ENCODE peak calls at places on chromosomes 6 and 20, in ten cellular contexts. M is HCT116, C is stomach, B is HepG2, Y is spleen, P is endothelial cell of umbilical vein, R is GM23338, S is prostate gland, O is upper lobe of left lung, W is SK-N-SH. H is an unnamed sample. For H3K4me1, the result is how much of the 10 kb centered on the place peaks cover.

GRCh38 chr6:138972226-138972665 is 15.8 kb downstream of the REPS1 start:
- DNase-seq in Y (no peak), R (no peak), O (no peak), M (no peak), S (no peak), B (no peak), C (no peak), P (peak), W (peak), H (no peak)

GRCh38 chr6:136403166-136403980 is 113.7 kb upstream of the BCLAF1 start:
- DNase-seq in O (no peak), B (no peak), S (no peak), M (peak), C (no peak), Y (no peak), P (peak), R (no peak), W (no peak), H (no peak)

GRCh38 chr6:84459401-84459800 is 232.0 kb upstream of the CEP162 start:
- DNase-seq in Y (no peak), W (no peak), P (no peak), R (no peak), O (no peak), S (no peak), C (no peak), M (no peak), B (no peak), H (no peak)

GRCh38 chr6:41452763-41453162 is 93.4 kb upstream of the FOXP4 start:
- DNase-seq in S (no peak), R (no peak), O (no peak), Y (peak), B (no peak), M (no peak), W (no peak), C (no peak), P (no peak), H (no peak)

GRCh38 chr20:33437141-33437911 is 6.2 kb downstream of the SNTA1 start:
- DNase-seq in Y (no peak), C (no peak), R (no peak), W (no peak), S (no peak), M (no peak), P (no peak), O (no peak), B (no peak), H (no peak)

GRCh38 chr6:12709556-12709955 is 7.0 kb upstream of the PHACTR1 start:
- DNase-seq in C (no peak), M (no peak), O (no peak), P (no peak), R (no peak), B (no peak), S (no peak), Y (no peak), W (no peak), H (no peak)

GRCh38 chr20:11675920-11676617 is 241.6 kb upstream of the BTBD3 start:
- DNase-seq in W (no peak), B (no peak), Y (no peak), R (no peak), S (no peak), C (no peak), P (no peak), M (no peak), O (peak), H (no peak)

GRCh38 chr6:139577124-139577800 is 202.8 kb upstream of the CITED2 start:
- DNase-seq in O (no peak), B (no peak), R (no peak), C (no peak), P (no peak), M (no peak), S (peak), Y (no peak), W (no peak), H (no peak)

GRCh38 chr6:45930419-45931059 is 85.1 kb downstream of the CLIC5 start:
- DNase-seq in B (peak), O (no peak), P (peak), M (peak), R (peak), W (peak), C (peak), Y (peak), S (peak), H (no peak)

GRCh38 chr6:111096246-111096645 is 8.9 kb downstream of the SLC16A10 start:
- DNase-seq in S (peak), P (no peak), R (no peak), M (no peak), O (no peak), C (peak), B (no peak), Y (no peak), W (no peak), H (no peak)

GRCh38 chr20:37330316-37330715 is 15.6 kb upstream of the SRC start:
- DNase-seq in M (no peak), C (no peak), O (no peak), Y (peak), P (no peak), W (no peak), R (no peak), B (no peak), S (no peak), H (no peak)

GRCh38 chr6:20946037-20946436 is 411.8 kb downstream of the CDKAL1 start:
- DNase-seq in M (no peak), W (no peak), Y (no peak), S (no peak), O (no peak), C (no peak), R (peak), P (no peak), B (peak), H (no peak)

GRCh38 chr6:43978473-43979360 is 148.5 kb downstream of the MRPL14 start:
- DNase-seq in P (no peak), O (no peak), S (no peak), R (no peak), C (no peak), M (no peak), B (no peak), W (no peak), Y (no peak), H (peak)

GRCh38 chr6:131803007-131803769 is 4.6 kb upstream of the ENPP1 start:
- DNase-seq in M (no peak), B (no peak), O (no peak), C (no peak), Y (no peak), S (no peak), P (no peak), W (no peak), R (no peak), H (no peak)

GRCh38 chr6:133435065-133435728 is 194.0 kb downstream of the EYA4 start:
- DNase-seq in W (no peak), C (no peak), S (no peak), O (no peak), R (no peak), P (no peak), Y (no peak), B (no peak), M (no peak), H (no peak)

GRCh38 chr6:80769101-80769500 is 662.6 kb downstream of the BCKDHB start:
- DNase-seq in S (no peak), B (no peak), C (no peak), P (no peak), W (no peak), Y (no peak), R (no peak), M (no peak), O (no peak), H (no peak)

DNA sequence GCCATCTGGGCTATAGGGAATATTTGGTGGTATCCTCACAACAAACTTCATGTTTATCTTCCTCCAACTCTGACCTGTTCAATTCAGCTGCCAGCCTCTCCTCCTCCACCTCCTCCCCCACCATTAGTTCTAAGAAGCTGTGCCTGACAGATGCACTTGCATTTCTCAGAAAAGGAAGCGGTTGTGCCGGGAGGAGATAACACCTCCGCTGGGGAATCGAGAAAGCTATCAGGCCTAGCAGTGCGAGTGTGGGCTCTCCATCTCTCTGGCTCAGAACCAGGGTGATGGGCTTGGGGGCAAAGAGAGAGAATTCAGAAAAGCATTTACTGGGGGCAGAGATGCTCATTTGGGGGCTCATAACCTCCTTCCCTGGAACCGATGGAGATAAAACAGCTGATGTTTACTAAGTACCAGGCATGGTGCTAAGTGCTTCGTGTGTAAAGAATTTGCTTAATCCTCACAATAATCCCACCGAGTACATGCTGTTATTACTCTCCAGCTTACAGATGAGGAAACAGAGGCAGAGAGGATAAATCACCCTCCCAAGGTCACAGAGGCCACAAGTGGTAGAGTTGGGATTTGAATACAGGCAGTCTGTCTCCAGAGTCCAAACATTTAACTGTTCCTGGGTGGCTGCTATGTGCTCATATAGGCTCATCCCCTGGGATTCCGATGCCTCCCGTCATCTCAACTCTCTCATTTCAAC is 38.3 kb downstream of the COX4I2 start:
- DNase-seq in B (no peak), O (no peak), Y (peak), W (no peak), M (no peak), C (no peak), R (no peak), S (no peak), P (peak), H (no peak)
- H3K4me1 ChIP-seq in B (half or more), O (half or more), Y (half or more), W (half or more), M (half or more), C (half or more), R (under half), S (under half), P (half or more), H (half or more)

DNA sequence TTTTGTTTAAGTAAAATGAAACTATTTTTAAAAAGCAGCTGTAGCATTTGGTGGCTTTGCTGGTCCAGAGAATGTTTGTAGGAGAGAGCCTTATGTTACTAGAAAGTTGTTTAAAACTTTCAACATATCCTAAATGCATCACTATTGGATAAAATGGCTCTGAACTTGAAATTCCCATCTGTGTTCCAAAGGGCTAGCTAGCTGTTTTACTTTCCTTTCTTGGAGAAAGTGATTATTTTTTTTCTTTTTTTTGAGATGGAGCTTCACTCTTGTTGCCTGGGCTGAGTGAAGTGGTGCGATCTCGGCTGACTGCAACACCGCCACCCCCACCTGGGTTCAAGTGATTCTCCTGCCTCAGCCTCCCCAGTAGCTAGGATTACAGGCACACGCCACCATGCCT is 2.5 kb downstream of the SYNJ2 start:
- DNase-seq in P (no peak), W (no peak), B (no peak), R (no peak), O (no peak), Y (no peak), M (no peak), C (no peak), S (no peak), H (no peak)
- TF ChIP-seq POLR2AphosphoS5 in P (no peak), W (no peak), B (no peak), R (no peak), O (no peak), Y (no peak), M (no peak), C (no peak), S (no peak), H (no peak)

GRCh38 chr6:4941782-4942672 is 61.8 kb downstream of the RPP40 start:
- DNase-seq in C (no peak), Y (no peak), S (no peak), O (no peak), B (peak), W (no peak), R (no peak), P (peak), M (peak), H (no peak)
- H3K4me3 ChIP-seq in C (no peak), Y (no peak), S (no peak), O (no peak), B (no peak), W (no peak), R (no peak), P (no peak), M (no peak), H (no peak)

DNA sequence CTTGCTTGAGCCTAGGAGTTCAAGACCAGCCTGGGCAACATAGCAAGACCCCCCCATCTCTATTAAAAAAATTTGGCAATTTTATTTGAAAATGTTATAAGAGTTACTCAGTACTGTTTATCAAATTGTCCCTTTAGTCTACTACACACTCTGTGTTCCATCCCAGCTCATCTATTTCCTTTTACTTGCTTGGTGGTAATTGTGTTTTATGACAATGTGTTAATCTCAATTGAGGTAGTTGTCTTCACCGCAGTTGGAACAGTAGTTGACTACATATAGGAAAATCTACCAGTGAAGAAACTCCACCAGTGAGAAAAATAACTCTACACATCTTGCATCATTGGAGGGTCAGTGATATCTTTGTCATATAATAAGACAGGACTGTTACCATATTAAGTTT is 8.0 kb downstream of the NCOA3 start:
- DNase-seq in Y (no peak), M (no peak), R (no peak), B (no peak), O (no peak), P (no peak), S (no peak), C (no peak), W (no peak), H (no peak)
- H3K4me1 ChIP-seq in Y (under half), M (under half), R (under half), B (half or more), O (under half), P (under half), S (under half), C (under half), W (under half), H (under half)

GRCh38 chr6:152587473-152587872 is 49.7 kb downstream of the SYNE1 start:
- DNase-seq in B (no peak), Y (no peak), M (no peak), R (no peak), W (no peak), C (no peak), S (no peak), P (no peak), O (no peak), H (no peak)
- TF ChIP-seq POLR2AphosphoS5 in B (no peak), Y (no peak), M (no peak), R (no peak), W (no peak), C (no peak), S (no peak), P (no peak), O (no peak), H (no peak)

DNA sequence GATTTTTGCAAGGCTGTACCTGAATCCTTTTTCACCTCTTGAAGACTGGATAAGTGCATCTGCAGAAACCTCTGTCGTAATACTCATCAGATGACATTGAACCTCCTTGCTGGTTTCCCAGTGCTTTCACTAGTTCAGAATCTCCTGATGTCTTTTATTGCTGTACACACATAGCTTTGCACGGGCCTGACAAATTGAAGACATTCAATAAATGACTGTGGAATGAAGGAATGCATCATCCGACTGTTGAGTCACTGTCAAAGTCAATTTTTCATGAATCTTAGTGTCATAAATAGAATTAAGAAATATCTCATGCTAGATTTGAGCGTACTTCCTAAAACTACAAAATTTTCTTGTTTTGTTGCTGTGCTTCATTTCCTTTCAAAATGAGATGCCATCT is 598.2 kb upstream of the MAP3K7 start:
- DNase-seq in O (no peak), Y (no peak), W (no peak), M (no peak), S (no peak), P (no peak), C (no peak), R (no peak), B (no peak), H (no peak)
- H3K4me3 ChIP-seq in O (no peak), Y (no peak), W (no peak), M (no peak), S (no peak), P (no peak), C (no peak), R (no peak), B (no peak), H (no peak)

DNA sequence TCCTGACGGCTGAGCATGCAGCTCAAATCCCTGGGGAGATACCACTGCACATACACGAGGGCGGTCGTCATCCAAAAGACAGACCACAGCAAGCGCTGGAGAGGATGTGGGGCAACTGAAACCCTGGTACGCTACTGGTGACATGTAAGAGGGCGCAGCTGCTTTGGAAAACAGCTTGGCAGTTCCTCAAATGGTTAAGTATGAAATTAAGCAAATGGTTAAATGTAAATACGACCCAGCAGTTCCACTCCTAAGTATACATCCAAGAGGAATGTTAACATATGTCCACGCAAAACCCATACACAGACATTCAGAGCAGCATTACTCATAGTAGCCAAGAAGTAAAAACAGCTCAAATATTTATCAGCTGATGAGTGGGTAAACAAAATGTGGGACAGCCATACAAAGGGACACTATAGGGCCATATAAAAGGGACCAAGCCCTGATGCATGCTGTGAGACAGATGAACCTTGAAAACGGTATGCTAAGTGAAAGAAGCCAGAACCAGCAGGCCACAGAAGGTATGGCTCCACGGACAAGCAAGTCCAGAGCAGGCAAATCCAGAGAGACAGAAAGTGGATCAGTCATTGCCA is 38.5 kb downstream of the RIPOR3 start:
- DNase-seq in C (no peak), B (no peak), M (no peak), W (no peak), P (no peak), R (no peak), O (no peak), S (no peak), Y (no peak), H (no peak)
- H3K4me1 ChIP-seq in C (under half), B (under half), M (under half), W (under half), P (under half), R (under half), O (under half), S (under half), Y (under half), H (half or more)

H was measured in vagina.